ENCODE peak calls at places on chromosomes 5 and 9, in eight cellular contexts. E is neural progenitor cell, P is psoas muscle, Z is A549, S is IMR-90, W is ovary, C is esophagus squamous epithelium, T is pancreas. D is an unnamed sample.

GRCh38 chr5:67773439-67773988 is 442.0 kb upstream of the PIK3R1 start:
- DNase-seq in C (no peak), E (peak; percentile 50), S (no peak), Z (no peak), T (no peak), P (no peak), W (no peak), D (no peak)

GRCh38 chr9:8694983-8695588 is 895.5 kb upstream of the DMAC1 start:
- DNase-seq in P (no peak), E (peak; percentile 16), W (no peak), C (no peak), S (no peak), T (no peak), Z (no peak), D (no peak)

GRCh38 chr9:136095495-136096058 is 488 bp upstream of the NACC2 start:
- DNase-seq in Z (peak; percentile 51), T (no peak), C (no peak), S (peak; percentile 31), E (peak; percentile 76), W (peak; percentile 57), P (no peak), D (no peak)

GRCh38 chr5:142070734-142071133 is 37.8 kb upstream of the NDFIP1 start:
- DNase-seq in P (no peak), T (no peak), Z (no peak), C (no peak), E (no peak), W (no peak), S (no peak), D (no peak)

GRCh38 chr9:125750656-125751035 is 3.5 kb downstream of the PBX3 start:
- DNase-seq in E (peak; percentile 81), S (no peak), C (no peak), Z (no peak), W (no peak), P (no peak), T (no peak), D (no peak)

GRCh38 chr9:759541-759940 is 82.0 kb upstream of the DMRT1 start:
- DNase-seq in P (no peak), W (no peak), S (no peak), T (no peak), C (no peak), Z (no peak), E (no peak), D (no peak)

GRCh38 chr5:141657937-141658545 is 6.8 kb upstream of the FCHSD1 start:
- DNase-seq in C (no peak), W (no peak), E (no peak), S (peak; percentile 98), P (peak; percentile 19), Z (peak; percentile 70), T (no peak), D (no peak)

GRCh38 chr5:139222346-139222745 is 24.2 kb upstream of the SIL1 start:
- DNase-seq in S (no peak), C (no peak), E (no peak), Z (no peak), W (no peak), P (no peak), T (no peak), D (no peak)

GRCh38 chr5:165863267-165863666 is 2357.8 kb downstream of the MAT2B start:
- DNase-seq in P (no peak), T (no peak), W (no peak), Z (no peak), C (no peak), E (no peak), S (no peak), D (no peak)

GRCh38 chr5:87120518-87121314 is 147.0 kb upstream of the RASA1 start:
- DNase-seq in C (no peak), T (no peak), E (no peak), P (no peak), S (peak; percentile 93), W (no peak), Z (peak; percentile 24), D (no peak)

GRCh38 chr5:27906481-27906880 is 868.1 kb upstream of the CDH9 start:
- DNase-seq in P (no peak), Z (no peak), W (no peak), S (no peak), C (no peak), E (no peak), T (no peak), D (no peak)

GRCh38 chr9:132742821-132743311 is 72.6 kb downstream of the GTF3C4 start:
- DNase-seq in P (no peak), C (no peak), T (no peak), S (no peak), Z (no peak), E (no peak), W (no peak), D (peak; percentile 43)

GRCh38 chr9:19155106-19155999 is 28.1 kb upstream of the PLIN2 start:
- DNase-seq in T (no peak), P (no peak), Z (no peak), C (no peak), W (no peak), S (no peak), E (no peak), D (no peak)

GRCh38 chr9:33628865-33629410 is 104.9 kb downstream of the ANKRD18B start:
- DNase-seq in W (no peak), T (no peak), S (no peak), E (no peak), P (no peak), Z (no peak), C (no peak), D (no peak)

GRCh38 chr9:132609829-132610228 is 27.4 kb downstream of the BARHL1 start:
- DNase-seq in S (peak; percentile 96), E (no peak), P (no peak), W (no peak), T (no peak), C (no peak), Z (no peak), D (no peak)

GRCh38 chr9:8579661-8580060 is 780.1 kb upstream of the DMAC1 start:
- DNase-seq in C (no peak), S (no peak), P (no peak), Z (no peak), W (no peak), T (no peak), E (no peak), D (no peak)

GRCh38 chr9:16143947-16144890 is 591.4 kb downstream of the CCDC171 start:
- DNase-seq in C (no peak), Z (no peak), T (no peak), P (no peak), S (no peak), E (no peak), W (no peak), D (no peak)

DNA sequence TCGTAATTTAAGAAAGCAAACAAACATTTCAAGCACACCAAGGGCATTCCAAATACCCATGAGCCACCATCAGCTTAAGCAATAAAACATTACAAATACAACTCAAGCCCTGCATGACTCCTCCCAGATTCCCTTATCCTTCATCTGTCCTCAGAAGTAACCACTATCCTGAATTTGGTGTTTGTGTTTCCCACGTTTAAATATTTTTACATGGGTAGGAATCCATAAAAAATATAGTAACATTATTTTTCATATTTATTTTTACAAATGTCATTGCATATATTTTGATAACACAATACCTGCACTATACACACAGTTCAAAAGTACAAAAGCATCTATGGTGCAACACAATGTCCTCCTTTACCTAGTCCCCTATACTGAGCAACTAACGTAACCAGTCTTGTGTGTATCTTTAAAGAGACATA is 6.4 kb downstream of the PRKAA1 start:
- DNase-seq in S (peak; percentile 7), P (no peak), W (no peak), C (no peak), T (no peak), Z (peak; percentile 27), E (no peak), D (no peak)
- H3K4me3 ChIP-seq in S (no peak overlapping the region), P (no peak overlapping the region), W (no peak overlapping the region), C (no peak overlapping the region), T (no peak overlapping the region), Z (peak overlapping the region; percentile 3), E (no peak overlapping the region), D (no peak overlapping the region)

GRCh38 chr9:120777229-120777628 is 16.0 kb downstream of the FBXW2 start:
- DNase-seq in P (no peak), W (no peak), T (no peak), Z (no peak), C (no peak), S (no peak), E (no peak), D (no peak)

GRCh38 chr9:120775859-120776258 is 17.4 kb downstream of the FBXW2 start:
- DNase-seq in E (no peak), C (no peak), Z (no peak), W (no peak), T (no peak), P (no peak), S (no peak), D (no peak)

GRCh38 chr9:120776788-120777187 is 16.4 kb downstream of the FBXW2 start:
- DNase-seq in E (no peak), C (no peak), P (no peak), Z (no peak), T (no peak), S (no peak), W (no peak), D (no peak)

GRCh38 chr9:120773218-120773617 is 20.0 kb downstream of the FBXW2 start:
- DNase-seq in Z (no peak), T (no peak), W (no peak), E (no peak), S (no peak), C (no peak), P (no peak), D (no peak)

GRCh38 chr9:120774719-120775118 is 18.5 kb downstream of the FBXW2 start:
- DNase-seq in T (no peak), E (no peak), W (no peak), C (no peak), S (no peak), Z (peak; percentile 22), P (no peak), D (no peak)
- TF ChIP-seq CTCF in T (no peak), E (no peak), W (no peak), C (no peak), S (no peak), Z (no peak), P (no peak), D (no peak)

GRCh38 chr9:76394896-76395244 is 644 bp upstream of the RFK start:
- DNase-seq in P (peak; percentile 67), S (no peak), W (no peak), E (peak; percentile 66), T (peak; percentile 35), C (no peak), Z (peak; percentile 85), D (peak; percentile 82)
- H3K27ac ChIP-seq in P (peak overlapping the region; percentile 90), S (peak overlapping the region; percentile 92), W (peak overlapping the region; percentile 99), E (peak overlapping the region; percentile 69), T (peak overlapping the region; percentile 97), C (peak overlapping the region; percentile 95), Z (peak overlapping the region; percentile 98), D (peak overlapping the region; percentile 84)

GRCh38 chr9:36781532-36781931 is 208.8 kb downstream of the MELK start:
- DNase-seq in Z (peak; percentile 9), P (no peak), E (no peak), W (no peak), T (no peak), S (peak; percentile 8), C (no peak), D (no peak)

GRCh38 chr9:36780186-36780585 is 207.5 kb downstream of the MELK start:
- DNase-seq in W (peak; percentile 24), T (no peak), E (no peak), P (no peak), S (no peak), C (no peak), Z (no peak), D (no peak)

GRCh38 chr9:36779582-36779981 is 206.9 kb downstream of the MELK start:
- DNase-seq in S (no peak), C (no peak), P (no peak), T (no peak), Z (no peak), E (no peak), W (no peak), D (no peak)
- H3K4me3 ChIP-seq in S (no peak overlapping the region), C (no peak overlapping the region), P (no peak overlapping the region), T (no peak overlapping the region), Z (no peak overlapping the region), E (no peak overlapping the region), W (no peak overlapping the region), D (peak overlapping the region; percentile 56)

GRCh38 chr5:73728493-73729273 is 102.7 kb downstream of the ARHGEF28 start:
- DNase-seq in P (no peak), W (no peak), S (no peak), C (no peak), E (no peak), T (peak; percentile 35), Z (no peak), D (no peak)
- TF ChIP-seq CTCF in P (no peak), W (no peak), S (no peak), C (no peak), E (no peak), T (no peak), Z (no peak), D (no peak)